ENCODE peak calls at places on chromosomes 2 and 18, in eight cellular contexts. One of them, this sample, is unnamed.

GRCh38 chr2:144560254-144560653 is 40.3 kb upstream of the ZEB2 start:
- DNase-seq in hepatocyte: no peak
- DNase-seq in CD8-positive, alpha-beta memory T cell: no peak
- DNase-seq in IMR-90: no peak
- DNase-seq in endodermal cell: no peak
- DNase-seq in breast epithelium: no peak
- DNase-seq in A549: no peak
- DNase-seq in PC-9: no peak
- DNase-seq in this sample: no peak

GRCh38 chr18:12606592-12607315 is 51.2 kb downstream of the SPIRE1 start:
- DNase-seq in hepatocyte: peak; percentile 22
- DNase-seq in CD8-positive, alpha-beta memory T cell: no peak
- DNase-seq in IMR-90: peak; percentile 85
- DNase-seq in endodermal cell: no peak
- DNase-seq in breast epithelium: no peak
- DNase-seq in A549: no peak
- DNase-seq in PC-9: peak; percentile 95
- DNase-seq in this sample: no peak

GRCh38 chr2:97713296-97714083 is at the start of gene ZAP70:
- DNase-seq in hepatocyte: no peak
- DNase-seq in CD8-positive, alpha-beta memory T cell: peak; percentile 79
- DNase-seq in IMR-90: no peak
- DNase-seq in endodermal cell: peak; percentile 57
- DNase-seq in breast epithelium: peak; percentile 10
- DNase-seq in A549: no peak
- DNase-seq in PC-9: no peak
- DNase-seq in this sample: no peak

GRCh38 chr2:9235388-9236344 is 29.1 kb downstream of the ASAP2 start:
- DNase-seq in hepatocyte: peak; percentile 26
- DNase-seq in CD8-positive, alpha-beta memory T cell: no peak
- DNase-seq in IMR-90: peak; percentile 74
- DNase-seq in endodermal cell: no peak
- DNase-seq in breast epithelium: no peak
- DNase-seq in A549: no peak
- DNase-seq in PC-9: no peak
- DNase-seq in this sample: peak; percentile 70

GRCh38 chr2:48417843-48418838 is 111.8 kb upstream of the STON1 start:
- DNase-seq in hepatocyte: no peak
- DNase-seq in CD8-positive, alpha-beta memory T cell: no peak
- DNase-seq in IMR-90: no peak
- DNase-seq in endodermal cell: no peak
- DNase-seq in breast epithelium: no peak
- DNase-seq in A549: no peak
- DNase-seq in PC-9: no peak
- DNase-seq in this sample: no peak

GRCh38 chr2:38165698-38166097 is 89.7 kb upstream of the CYP1B1 start:
- DNase-seq in hepatocyte: no peak
- DNase-seq in CD8-positive, alpha-beta memory T cell: no peak
- DNase-seq in IMR-90: no peak
- DNase-seq in endodermal cell: no peak
- DNase-seq in breast epithelium: no peak
- DNase-seq in A549: no peak
- DNase-seq in PC-9: no peak
- DNase-seq in this sample: no peak

GRCh38 chr2:3189076-3189591 is 188.5 kb downstream of the EIPR1 start:
- DNase-seq in hepatocyte: no peak
- DNase-seq in CD8-positive, alpha-beta memory T cell: peak; percentile 46
- DNase-seq in IMR-90: peak; percentile 69
- DNase-seq in endodermal cell: no peak
- DNase-seq in breast epithelium: no peak
- DNase-seq in A549: no peak
- DNase-seq in PC-9: no peak
- DNase-seq in this sample: no peak

GRCh38 chr2:84719434-84719833 is 161.4 kb downstream of the TRABD2A start:
- DNase-seq in hepatocyte: no peak
- DNase-seq in CD8-positive, alpha-beta memory T cell: no peak
- DNase-seq in IMR-90: no peak
- DNase-seq in endodermal cell: no peak
- DNase-seq in breast epithelium: no peak
- DNase-seq in A549: no peak
- DNase-seq in PC-9: no peak
- DNase-seq in this sample: no peak

GRCh38 chr2:62706721-62707516 is 1.4 kb downstream of the EHBP1 start:
- DNase-seq in hepatocyte: no peak
- DNase-seq in CD8-positive, alpha-beta memory T cell: no peak
- DNase-seq in IMR-90: no peak
- DNase-seq in endodermal cell: no peak
- DNase-seq in breast epithelium: no peak
- DNase-seq in A549: no peak
- DNase-seq in PC-9: no peak
- DNase-seq in this sample: no peak

GRCh38 chr2:74712223-74713053 is 58.4 kb downstream of the SEMA4F start:
- DNase-seq in hepatocyte: no peak
- DNase-seq in CD8-positive, alpha-beta memory T cell: no peak
- DNase-seq in IMR-90: no peak
- DNase-seq in endodermal cell: no peak
- DNase-seq in breast epithelium: no peak
- DNase-seq in A549: no peak
- DNase-seq in PC-9: no peak
- DNase-seq in this sample: no peak

GRCh38 chr2:215435261-215435808 is 533 bp downstream of the FN1 start:
- DNase-seq in hepatocyte: peak; percentile 65
- DNase-seq in CD8-positive, alpha-beta memory T cell: no peak
- DNase-seq in IMR-90: no peak
- DNase-seq in endodermal cell: peak; percentile 87
- DNase-seq in breast epithelium: no peak
- DNase-seq in A549: peak; percentile 30
- DNase-seq in PC-9: no peak
- DNase-seq in this sample: no peak

GRCh38 chr18:21743166-21743831 is 2.7 kb downstream of the MIB1 start:
- DNase-seq in hepatocyte: no peak
- DNase-seq in CD8-positive, alpha-beta memory T cell: no peak
- DNase-seq in IMR-90: no peak
- DNase-seq in endodermal cell: no peak
- DNase-seq in breast epithelium: no peak
- DNase-seq in A549: no peak
- DNase-seq in PC-9: no peak
- DNase-seq in this sample: no peak
- H3K4me1 ChIP-seq in hepatocyte: peaks cover 13% of the 10 kb centered on the region
- H3K4me1 ChIP-seq in CD8-positive, alpha-beta memory T cell: peaks cover 42% of the 10 kb centered on the region
- H3K4me1 ChIP-seq in IMR-90: no peaks in the 10 kb centered on the region
- H3K4me1 ChIP-seq in endodermal cell: peaks cover 5% of the 10 kb centered on the region
- H3K4me1 ChIP-seq in breast epithelium: peaks cover 6% of the 10 kb centered on the region
- H3K4me1 ChIP-seq in A549: peaks cover 13% of the 10 kb centered on the region
- H3K4me1 ChIP-seq in PC-9: peaks cover 4% of the 10 kb centered on the region
- H3K4me1 ChIP-seq in this sample: no peaks in the 10 kb centered on the region

GRCh38 chr2:101720732-101721131 is 23.2 kb downstream of the MAP4K4 start:
- DNase-seq in hepatocyte: no peak
- DNase-seq in CD8-positive, alpha-beta memory T cell: no peak
- DNase-seq in IMR-90: no peak
- DNase-seq in endodermal cell: no peak
- DNase-seq in breast epithelium: no peak
- DNase-seq in A549: no peak
- DNase-seq in PC-9: no peak
- DNase-seq in this sample: no peak
- H3K4me1 ChIP-seq in hepatocyte: no peaks in the 10 kb centered on the region
- H3K4me1 ChIP-seq in CD8-positive, alpha-beta memory T cell: peaks cover 98% of the 10 kb centered on the region
- H3K4me1 ChIP-seq in IMR-90: peaks cover 21% of the 10 kb centered on the region
- H3K4me1 ChIP-seq in endodermal cell: peaks cover 7% of the 10 kb centered on the region
- H3K4me1 ChIP-seq in breast epithelium: peaks cover 6% of the 10 kb centered on the region
- H3K4me1 ChIP-seq in A549: no peaks in the 10 kb centered on the region
- H3K4me1 ChIP-seq in PC-9: peaks cover 18% of the 10 kb centered on the region
- H3K4me1 ChIP-seq in this sample: peaks cover 11% of the 10 kb centered on the region

GRCh38 chr18:49678440-49678839 is 116.6 kb downstream of the LIPG start:
- DNase-seq in hepatocyte: no peak
- DNase-seq in CD8-positive, alpha-beta memory T cell: no peak
- DNase-seq in IMR-90: no peak
- DNase-seq in endodermal cell: no peak
- DNase-seq in breast epithelium: no peak
- DNase-seq in A549: no peak
- DNase-seq in PC-9: no peak
- DNase-seq in this sample: no peak
- H3K4me1 ChIP-seq in hepatocyte: peaks cover 12% of the 10 kb centered on the region
- H3K4me1 ChIP-seq in CD8-positive, alpha-beta memory T cell: no peaks in the 10 kb centered on the region
- H3K4me1 ChIP-seq in IMR-90: no peaks in the 10 kb centered on the region
- H3K4me1 ChIP-seq in endodermal cell: peaks cover 3% of the 10 kb centered on the region
- H3K4me1 ChIP-seq in breast epithelium: no peaks in the 10 kb centered on the region
- H3K4me1 ChIP-seq in A549: no peaks in the 10 kb centered on the region
- H3K4me1 ChIP-seq in PC-9: no peaks in the 10 kb centered on the region
- H3K4me1 ChIP-seq in this sample: no peaks in the 10 kb centered on the region

GRCh38 chr2:172233947-172234715 is 131.4 kb upstream of the DLX2 start:
- DNase-seq in hepatocyte: no peak
- DNase-seq in CD8-positive, alpha-beta memory T cell: no peak
- DNase-seq in IMR-90: no peak
- DNase-seq in endodermal cell: peak; percentile 58
- DNase-seq in breast epithelium: no peak
- DNase-seq in A549: no peak
- DNase-seq in PC-9: no peak
- DNase-seq in this sample: no peak

GRCh38 chr2:172230783-172231446 is 128.2 kb upstream of the DLX2 start:
- DNase-seq in hepatocyte: no peak
- DNase-seq in CD8-positive, alpha-beta memory T cell: no peak
- DNase-seq in IMR-90: no peak
- DNase-seq in endodermal cell: peak; percentile 53
- DNase-seq in breast epithelium: no peak
- DNase-seq in A549: no peak
- DNase-seq in PC-9: no peak
- DNase-seq in this sample: no peak

GRCh38 chr2:172234716-172235661 is 132.3 kb upstream of the DLX2 start:
- DNase-seq in hepatocyte: peak; percentile 38
- DNase-seq in CD8-positive, alpha-beta memory T cell: peak; percentile 51
- DNase-seq in IMR-90: no peak
- DNase-seq in endodermal cell: peak; percentile 93
- DNase-seq in breast epithelium: no peak
- DNase-seq in A549: peak; percentile 35
- DNase-seq in PC-9: no peak
- DNase-seq in this sample: no peak

GRCh38 chr2:172231508-172231907 is 128.8 kb upstream of the DLX2 start:
- DNase-seq in hepatocyte: no peak
- DNase-seq in CD8-positive, alpha-beta memory T cell: no peak
- DNase-seq in IMR-90: no peak
- DNase-seq in endodermal cell: no peak
- DNase-seq in breast epithelium: no peak
- DNase-seq in A549: no peak
- DNase-seq in PC-9: peak; percentile 84
- DNase-seq in this sample: no peak

GRCh38 chr2:172232638-172233253 is 130.0 kb upstream of the DLX2 start:
- DNase-seq in hepatocyte: no peak
- DNase-seq in CD8-positive, alpha-beta memory T cell: no peak
- DNase-seq in IMR-90: peak; percentile 62
- DNase-seq in endodermal cell: peak; percentile 51
- DNase-seq in breast epithelium: no peak
- DNase-seq in A549: no peak
- DNase-seq in PC-9: no peak
- DNase-seq in this sample: no peak
- H3K4me1 ChIP-seq in hepatocyte: peaks cover 7% of the 10 kb centered on the region
- H3K4me1 ChIP-seq in CD8-positive, alpha-beta memory T cell: peaks cover 23% of the 10 kb centered on the region
- H3K4me1 ChIP-seq in IMR-90: peaks cover 28% of the 10 kb centered on the region
- H3K4me1 ChIP-seq in endodermal cell: peaks cover 16% of the 10 kb centered on the region
- H3K4me1 ChIP-seq in breast epithelium: peaks cover 17% of the 10 kb centered on the region
- H3K4me1 ChIP-seq in A549: peaks cover 18% of the 10 kb centered on the region
- H3K4me1 ChIP-seq in PC-9: peaks cover 53% of the 10 kb centered on the region
- H3K4me1 ChIP-seq in this sample: no peaks in the 10 kb centered on the region

DNA sequence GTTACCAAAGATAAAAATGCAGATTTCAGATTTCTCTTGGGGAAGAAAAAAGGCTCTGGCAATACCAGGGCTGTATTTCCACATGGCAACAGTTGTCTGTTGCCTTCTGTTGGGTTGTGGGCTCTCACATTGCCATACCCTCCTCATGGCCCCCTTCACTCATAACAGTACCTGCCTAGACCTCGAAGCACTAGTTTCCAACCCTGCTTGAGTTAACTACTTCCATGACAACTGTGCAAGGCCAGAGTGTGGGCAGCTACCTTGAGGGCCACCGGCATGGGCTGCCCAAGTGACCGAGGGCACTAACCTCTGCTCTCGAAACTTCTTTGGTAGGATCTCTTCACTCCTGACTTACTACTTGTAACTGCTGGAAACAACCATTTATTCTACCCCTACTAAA is 2.5 kb upstream of the ACTR3 start:
- DNase-seq in hepatocyte: no peak
- DNase-seq in CD8-positive, alpha-beta memory T cell: no peak
- DNase-seq in IMR-90: no peak
- DNase-seq in endodermal cell: no peak
- DNase-seq in breast epithelium: no peak
- DNase-seq in A549: no peak
- DNase-seq in PC-9: no peak
- DNase-seq in this sample: no peak
- H3K4me1 ChIP-seq in hepatocyte: peaks cover 21% of the 10 kb centered on the region
- H3K4me1 ChIP-seq in CD8-positive, alpha-beta memory T cell: peaks cover 41% of the 10 kb centered on the region
- H3K4me1 ChIP-seq in IMR-90: peaks cover 8% of the 10 kb centered on the region
- H3K4me1 ChIP-seq in endodermal cell: peaks cover 3% of the 10 kb centered on the region
- H3K4me1 ChIP-seq in breast epithelium: no peaks in the 10 kb centered on the region
- H3K4me1 ChIP-seq in A549: peaks cover 32% of the 10 kb centered on the region
- H3K4me1 ChIP-seq in PC-9: peaks cover 36% of the 10 kb centered on the region
- H3K4me1 ChIP-seq in this sample: peaks cover 9% of the 10 kb centered on the region